ENCODE peak calls at places on chromosome 4, in four cellular contexts. F is osteoblast, G is GM23248, U is mammary epithelial cell. T is an unnamed sample.

GRCh38 chr4:136651278-136651667 is 881.0 kb downstream of the PCDH18 start:
- DNase-seq in F (no peak), G (no peak), U (no peak), T (no peak)

GRCh38 chr4:53505947-53506346 is 85.3 kb downstream of the LNX1 start:
- DNase-seq in F (no peak), G (no peak), U (no peak), T (no peak)

GRCh38 chr4:3869661-3870566 is 103.7 kb downstream of the ADRA2C start:
- DNase-seq in F (peak; percentile 81), G (peak; percentile 25), U (no peak), T (no peak)

GRCh38 chr4:89906787-89907521 is 12.3 kb downstream of the MMRN1 start:
- DNase-seq in F (no peak), G (no peak), U (no peak), T (no peak)

GRCh38 chr4:530017-530781 is 31.2 kb downstream of the PIGG start:
- DNase-seq in F (peak; percentile 72), G (no peak), U (no peak), T (no peak)

GRCh38 chr4:25795566-25796454 is 67.0 kb downstream of the SEL1L3 start:
- DNase-seq in F (peak; percentile 85), G (peak; percentile 95), U (peak; percentile 12), T (peak; percentile 65)

GRCh38 chr4:1492636-1493539 is 86.6 kb upstream of the NKX1-1 start:
- DNase-seq in F (peak; percentile 82), G (no peak), U (no peak), T (no peak)

GRCh38 chr4:96183630-96184029 is 343.7 kb downstream of the PDHA2 start:
- DNase-seq in F (no peak), G (peak; percentile 1), U (no peak), T (no peak)

GRCh38 chr4:25098964-25099843 is 61.0 kb downstream of the SEPSECS start:
- DNase-seq in F (peak; percentile 95), G (peak; percentile 75), U (peak; percentile 47), T (no peak)

GRCh38 chr4:123672987-123673386 is 276.4 kb downstream of the SPRY1 start:
- DNase-seq in F (no peak), G (peak; percentile 47), U (peak; percentile 62), T (peak; percentile 23)

GRCh38 chr4:82842593-82842992 is 44.0 kb upstream of the SCD5 start:
- DNase-seq in F (peak; percentile 27), G (peak; percentile 68), U (no peak), T (no peak)

GRCh38 chr4:167114416-167114971 is 119.8 kb downstream of the SPOCK3 start:
- DNase-seq in F (no peak), G (no peak), U (peak; percentile 78), T (no peak)

GRCh38 chr4:76219299-76220055 is 5.9 kb upstream of the SCARB2 start:
- DNase-seq in F (no peak), G (peak; percentile 78), U (peak; percentile 61), T (peak; percentile 55)

GRCh38 chr4:10917475-10918103 is 233.0 kb upstream of the CLNK start:
- DNase-seq in F (no peak), G (no peak), U (no peak), T (no peak)

GRCh38 chr4:82739292-82740190 is 59.1 kb downstream of the SCD5 start:
- DNase-seq in F (peak; percentile 89), G (peak; percentile 66), U (no peak), T (peak; percentile 87)

GRCh38 chr4:127623755-127624087 is 9.0 kb upstream of the INTU start:
- DNase-seq in F (peak; percentile 90), G (peak; percentile 46), U (peak; percentile 45), T (no peak)

GRCh38 chr4:186137193-186137792 is 32.8 kb downstream of the FAM149A start:
- DNase-seq in F (no peak), G (peak; percentile 61), U (no peak), T (no peak)

GRCh38 chr4:166195101-166195500 is 322.1 kb downstream of the TLL1 start:
- DNase-seq in F (no peak), G (no peak), U (peak; percentile 41), T (no peak)

GRCh38 chr4:3292571-3293409 is at the start of gene RGS12:
- DNase-seq in F (peak; percentile 100), G (peak; percentile 97), U (peak; percentile 90), T (peak; percentile 94)

GRCh38 chr4:107689912-107690587 is 30.0 kb downstream of the PAPSS1 start:
- DNase-seq in F (peak; percentile 84), G (peak; percentile 94), U (peak; percentile 94), T (peak; percentile 36)

GRCh38 chr4:140849526-140849925 is 93.3 kb upstream of the TBC1D9 start:
- DNase-seq in F (no peak), G (no peak), U (no peak), T (no peak)

GRCh38 chr4:2417765-2418651 is at the start of gene ZFYVE28:
- DNase-seq in F (peak; percentile 94), G (peak; percentile 58), U (peak; percentile 23), T (no peak)

GRCh38 chr4:118824141-118824540 is 11.8 kb downstream of the SEC24D start:
- DNase-seq in F (no peak), G (no peak), U (no peak), T (no peak)

GRCh38 chr4:47383829-47384427 is 79.6 kb downstream of the COMMD8 start:
- DNase-seq in F (peak; percentile 32), G (peak; percentile 66), U (peak; percentile 11), T (no peak)

GRCh38 chr4:70993181-70994068 is at the start of gene DCK:
- DNase-seq in F (peak; percentile 97), G (peak; percentile 96), U (peak; percentile 91), T (peak; percentile 95)

GRCh38 chr4:85639946-85640345 is 165.0 kb downstream of the ARHGAP24 start:
- DNase-seq in F (no peak), G (no peak), U (no peak), T (no peak)

GRCh38 chr4:105191621-105192210 is 45.0 kb downstream of the TET2 start:
- DNase-seq in F (no peak), G (peak; percentile 51), U (peak; percentile 19), T (no peak)

GRCh38 chr4:152352645-152353116 is 183.2 kb downstream of the FBXW7 start:
- DNase-seq in F (peak; percentile 29), G (peak; percentile 96), U (peak; percentile 98), T (peak; percentile 81)

GRCh38 chr4:90474484-90474883 is 347.3 kb downstream of the CCSER1 start:
- DNase-seq in F (no peak), G (no peak), U (no peak), T (no peak)

GRCh38 chr4:70936200-70936787 is 34.1 kb downstream of the MOB1B start:
- DNase-seq in F (no peak), G (no peak), U (no peak), T (no peak)

GRCh38 chr4:117376700-117377099 is 291.3 kb upstream of the TRAM1L1 start:
- DNase-seq in F (no peak), G (no peak), U (no peak), T (no peak)

GRCh38 chr4:117375101-117375500 is 289.7 kb upstream of the TRAM1L1 start:
- DNase-seq in F (no peak), G (no peak), U (no peak), T (no peak)

DNA sequence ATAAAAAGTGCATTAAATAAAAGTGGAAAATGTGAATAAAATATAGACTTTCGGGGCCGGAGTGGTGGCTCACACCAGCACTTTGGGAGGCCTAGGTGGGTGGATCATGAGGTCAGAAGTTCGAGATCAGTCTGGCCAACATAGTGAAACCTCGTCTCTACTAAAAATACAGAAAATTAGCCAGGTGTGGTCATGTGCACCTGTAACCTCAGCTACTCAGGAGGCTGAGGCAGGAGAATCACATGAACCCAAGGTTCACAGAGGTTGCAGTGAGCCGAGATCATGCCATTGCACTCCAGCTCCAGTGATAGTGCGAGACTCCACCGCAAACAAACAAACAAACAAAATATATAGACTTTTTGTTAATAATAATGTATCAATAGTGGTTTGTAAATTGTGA is 293.6 kb upstream of the TRAM1L1 start:
- DNase-seq in F (no peak), G (no peak), U (no peak), T (no peak)
- H2AFZ ChIP-seq in F (no peak overlapping the region), G (no peak overlapping the region), U (no peak overlapping the region), T (no peak overlapping the region)

GRCh38 chr4:121632686-121633085 is 64.1 kb downstream of the ANXA5 start:
- DNase-seq in F (no peak), G (no peak), U (no peak), T (peak; percentile 75)

DNA sequence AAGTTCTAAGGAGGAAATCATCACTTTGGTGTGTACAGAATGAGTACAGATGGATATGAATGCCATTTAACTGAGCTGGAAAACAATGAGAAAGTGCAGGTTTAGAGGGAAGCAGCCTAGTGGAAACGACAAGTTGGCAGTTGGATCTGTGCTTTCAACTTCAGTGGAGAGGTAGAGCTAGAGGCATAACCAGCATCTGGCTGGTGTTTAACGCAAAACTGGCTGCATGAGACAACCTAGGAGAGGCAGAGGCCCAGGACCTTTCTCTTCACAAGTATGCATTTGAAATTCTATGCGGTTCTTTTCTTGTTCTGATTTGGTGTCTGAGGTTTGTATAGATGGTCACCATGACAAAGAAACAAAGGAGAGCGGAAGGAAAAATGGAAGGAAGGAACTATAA is 63.1 kb downstream of the ANXA5 start:
- DNase-seq in F (no peak), G (no peak), U (no peak), T (peak; percentile 46)
- H2AFZ ChIP-seq in F (no peak overlapping the region), G (no peak overlapping the region), U (no peak overlapping the region), T (no peak overlapping the region)

GRCh38 chr4:74535471-74535870 is 90.5 kb downstream of the AREG start:
- DNase-seq in F (no peak), G (no peak), U (no peak), T (no peak)
- H2AFZ ChIP-seq in F (no peak overlapping the region), G (no peak overlapping the region), U (peak overlapping the region; percentile 31), T (no peak overlapping the region)

GRCh38 chr4:183987529-183987946 is 82.4 kb downstream of the STOX2 start:
- DNase-seq in F (peak; percentile 76), G (peak; percentile 94), U (peak; percentile 96), T (peak; percentile 92)

GRCh38 chr4:183984561-183984960 is 79.5 kb downstream of the STOX2 start:
- DNase-seq in F (no peak), G (no peak), U (no peak), T (no peak)

GRCh38 chr4:183988874-183989273 is 83.8 kb downstream of the STOX2 start:
- DNase-seq in F (no peak), G (no peak), U (no peak), T (no peak)

GRCh38 chr4:183987987-183988392 is 82.9 kb downstream of the STOX2 start:
- DNase-seq in F (peak; percentile 88), G (peak; percentile 95), U (peak; percentile 86), T (peak; percentile 82)

DNA sequence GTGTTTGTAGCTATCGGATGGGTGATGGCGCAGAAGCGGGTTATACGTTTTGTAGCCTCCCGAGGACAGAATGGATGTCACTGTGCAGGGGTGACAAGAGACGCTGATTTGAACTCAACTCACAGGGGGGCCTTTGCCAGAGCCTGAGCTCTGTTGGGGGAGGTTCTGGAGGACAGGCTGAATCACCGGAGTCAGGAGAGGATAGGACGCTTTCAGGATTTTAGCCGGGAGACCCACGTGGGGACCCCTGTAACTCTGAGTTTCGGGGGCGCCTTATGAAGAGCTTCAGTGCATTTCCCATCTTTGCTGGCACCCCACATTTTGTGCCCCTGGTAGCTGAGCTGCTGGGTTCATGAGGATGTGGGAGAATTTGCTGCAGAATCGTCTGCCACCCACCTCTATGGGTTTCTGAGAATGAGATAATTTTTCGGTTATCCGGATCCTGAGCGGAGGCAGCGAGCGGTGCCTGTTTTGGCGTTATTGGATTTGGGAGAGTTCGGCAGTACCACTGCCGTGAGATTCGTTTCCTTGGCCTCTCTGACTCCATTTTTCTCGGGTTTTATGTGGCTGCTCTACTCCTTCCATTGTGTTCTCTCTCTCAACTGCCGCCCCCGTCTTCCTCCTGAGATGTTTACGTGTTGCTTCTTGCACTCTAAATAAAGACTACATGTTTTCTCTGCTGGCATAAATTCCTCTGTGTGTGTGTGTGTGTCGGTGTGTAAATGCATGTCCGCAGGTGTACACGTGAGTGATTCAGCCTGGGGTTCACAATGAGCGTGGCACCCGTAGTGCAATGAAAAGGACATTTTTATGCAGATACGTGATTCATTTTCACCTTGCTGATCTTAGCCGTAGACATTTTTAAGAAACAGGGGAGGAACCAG is 81.8 kb downstream of the STOX2 start:
- DNase-seq in F (no peak), G (peak; percentile 2), U (no peak), T (no peak)
- H2AFZ ChIP-seq in F (peak overlapping the region; percentile 60), G (peak overlapping the region; percentile 75), U (peak overlapping the region; percentile 78), T (peak overlapping the region; percentile 21)